ENCODE peak calls at places on chromosomes 7 and 10, in nine cellular contexts. G is uterus, B is hypothalamus, Y is A549, J is cardiac muscle cell, C is adrenal gland, Z is HTR-8/SVneo, M is left ventricle myocardium inferior, L is activated T-cell treated with anti-CD3 and anti-CD28 coated beads for 1 hour. N is an unnamed sample.

GRCh38 chr10:14416308-14416700 is 85.6 kb upstream of the FRMD4A start:
- DNase-seq in Z (peak), L (no peak), J (no peak), M (no peak), G (no peak), B (no peak), Y (no peak), C (no peak), N (no peak)

GRCh38 chr10:97849491-97850402 is at the start of gene GOLGA7B:
- DNase-seq in M (peak), Y (no peak), B (peak), Z (peak), C (peak), L (peak), G (no peak), J (peak), N (peak)

GRCh38 chr10:10418397-10418796 is 599.3 kb upstream of the CELF2 start:
- DNase-seq in B (no peak), G (no peak), Z (no peak), J (no peak), L (no peak), C (no peak), M (no peak), Y (no peak), N (no peak)

GRCh38 chr10:112215342-112215774 is 31.8 kb upstream of the GPAM start:
- DNase-seq in Z (no peak), B (no peak), J (peak), M (no peak), G (no peak), L (no peak), C (peak), Y (no peak), N (no peak)

GRCh38 chr10:53664620-53665019 is 892.0 kb upstream of the MBL2 start:
- DNase-seq in J (peak), M (no peak), B (no peak), C (no peak), G (no peak), Z (no peak), L (no peak), Y (no peak), N (no peak)

GRCh38 chr7:51253157-51253556 is 63.5 kb downstream of the COBL start:
- DNase-seq in G (no peak), B (no peak), L (no peak), C (no peak), Y (peak), J (no peak), Z (no peak), M (no peak), N (no peak)

GRCh38 chr7:107559864-107560263 is 3.9 kb downstream of the COG5 start:
- DNase-seq in C (no peak), Z (no peak), G (no peak), L (no peak), B (no peak), M (no peak), J (peak), Y (no peak), N (peak)

GRCh38 chr7:6198687-6199595 is 73.5 kb downstream of the CYTH3 start:
- DNase-seq in J (no peak), B (no peak), Y (no peak), Z (no peak), G (no peak), M (no peak), C (no peak), L (no peak), N (no peak)

GRCh38 chr7:81715984-81716588 is 53.8 kb downstream of the HGF start:
- DNase-seq in J (peak), M (no peak), C (no peak), L (no peak), Z (no peak), Y (peak), G (no peak), B (no peak), N (peak)

GRCh38 chr7:151340794-151341356 is 737 bp upstream of the NUB1 start:
- DNase-seq in Y (no peak), C (no peak), J (no peak), Z (no peak), M (no peak), G (no peak), B (no peak), L (no peak), N (peak)

GRCh38 chr10:127853868-127854768 is 38.6 kb downstream of the CLRN3 start:
- DNase-seq in B (peak), C (peak), Y (peak), M (peak), Z (peak), L (peak), G (peak), J (peak), N (peak)

GRCh38 chr7:11120675-11121220 is 147.1 kb downstream of the PHF14 start:
- DNase-seq in M (no peak), Y (no peak), J (no peak), Z (no peak), C (no peak), B (no peak), L (no peak), G (no peak), N (no peak)

GRCh38 chr10:94461503-94461902 is 59.2 kb downstream of the TBC1D12 start:
- DNase-seq in C (no peak), G (no peak), Z (no peak), J (no peak), Y (no peak), B (no peak), L (no peak), M (no peak), N (no peak)

GRCh38 chr7:148558914-148559313 is 31.7 kb upstream of the C7orf33 start:
- DNase-seq in M (no peak), L (no peak), C (no peak), G (no peak), J (no peak), B (no peak), Z (no peak), Y (no peak), N (no peak)

GRCh38 chr10:114548662-114549061 is 109.4 kb downstream of the ABLIM1 start:
- DNase-seq in M (no peak), Y (peak), G (peak), B (no peak), J (peak), L (no peak), C (no peak), Z (peak), N (peak)

GRCh38 chr10:49128854-49129253 is 5.0 kb downstream of the FAM170B start:
- DNase-seq in G (no peak), C (no peak), L (no peak), Y (no peak), B (no peak), Z (no peak), J (no peak), M (no peak), N (no peak)

GRCh38 chr10:7580520-7580919 is 86.2 kb downstream of the ITIH5 start:
- DNase-seq in J (no peak), M (no peak), C (no peak), Z (no peak), Y (no peak), G (no peak), L (no peak), B (no peak), N (no peak)